ENCODE peak calls at places on chromosomes 7 and 10, in six cellular contexts. K is MCF 10A, S is H9, A is heart right ventricle, D is WTC11, P is HCT116. Q is an unnamed sample.

GRCh38 chr10:60414111-60414510 is 24.4 kb upstream of the ANK3 start:
- DNase-seq in S (no peak), K (no peak), A (no peak), D (no peak), P (no peak), Q (no peak)

GRCh38 chr10:191703-192518 is 56.7 kb downstream of the ZMYND11 start:
- DNase-seq in D (no peak), P (no peak), S (no peak), A (no peak), K (peak; percentile 55), Q (peak; percentile 49)

GRCh38 chr10:77478248-77478963 is 159.2 kb downstream of the KCNMA1 start:
- DNase-seq in A (no peak), K (no peak), D (no peak), P (no peak), S (no peak), Q (peak; percentile 79)

GRCh38 chr10:62019013-62019684 is 117.7 kb downstream of the ARID5B start:
- DNase-seq in K (no peak), A (no peak), P (no peak), D (no peak), S (no peak), Q (peak; percentile 93)

GRCh38 chr7:73512018-73512780 is 9.9 kb downstream of the BAZ1B start:
- DNase-seq in S (no peak), K (no peak), A (no peak), D (no peak), P (no peak), Q (no peak)

GRCh38 chr10:122295423-122295947 is 24.4 kb downstream of the BTBD16 start:
- DNase-seq in D (no peak), S (no peak), A (no peak), K (no peak), P (no peak), Q (peak; percentile 62)

GRCh38 chr7:19339512-19339911 is 194.3 kb upstream of the FERD3L start:
- DNase-seq in A (no peak), D (no peak), P (no peak), S (no peak), K (no peak), Q (no peak)

GRCh38 chr7:112201421-112201820 is 4.8 kb downstream of the DOCK4 start:
- DNase-seq in D (no peak), P (no peak), A (no peak), S (no peak), K (peak; percentile 68), Q (peak; percentile 86)

GRCh38 chr10:86376852-86377796 is 10.5 kb upstream of the GRID1 start:
- DNase-seq in K (peak; percentile 58), A (peak; percentile 56), P (peak; percentile 56), D (peak; percentile 95), S (peak; percentile 93), Q (peak; percentile 22)

GRCh38 chr7:84633-85020 is 107.7 kb upstream of the FAM20C start:
- DNase-seq in S (no peak), P (no peak), D (no peak), A (no peak), K (no peak), Q (no peak)

GRCh38 chr7:92402920-92403759 is 44.1 kb upstream of the GATAD1 start:
- DNase-seq in D (no peak), A (no peak), P (no peak), K (no peak), S (no peak), Q (peak; percentile 85)

DNA sequence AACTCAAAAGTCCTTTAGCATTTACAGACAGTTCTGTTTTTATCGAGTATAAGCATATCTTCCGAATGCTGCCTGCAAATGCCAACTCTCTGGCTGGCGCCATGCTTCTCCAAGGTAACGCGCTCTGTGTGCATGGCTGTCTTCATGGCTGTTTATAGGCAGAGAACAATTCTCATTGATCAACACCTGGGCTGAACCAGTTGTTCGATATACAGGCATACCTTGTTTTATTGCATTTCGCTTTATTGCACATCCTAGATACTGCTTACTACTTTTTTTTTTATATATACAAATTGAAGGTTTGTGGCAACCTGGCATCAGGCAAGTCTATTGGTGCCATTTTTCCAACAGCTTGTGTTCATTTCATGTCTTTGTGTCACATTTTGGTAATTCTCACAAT is 27.9 kb upstream of the ZNRF2 start:
- DNase-seq in D (no peak), K (no peak), S (no peak), A (no peak), P (no peak), Q (no peak)
- TF ChIP-seq CTCF in D (no peak), K (no peak), S (no peak), A (no peak), P (no peak), Q (no peak)

GRCh38 chr10:92826504-92826903 is 21.8 kb upstream of the EXOC6 start:
- DNase-seq in K (no peak), S (no peak), D (no peak), A (no peak), P (no peak), Q (no peak)

GRCh38 chr10:92822060-92822634 is 26.2 kb upstream of the EXOC6 start:
- DNase-seq in P (no peak), K (peak; percentile 70), D (no peak), A (no peak), S (no peak), Q (peak; percentile 89)

GRCh38 chr10:92826061-92826460 is 22.3 kb upstream of the EXOC6 start:
- DNase-seq in P (no peak), S (no peak), D (no peak), A (no peak), K (no peak), Q (no peak)

DNA sequence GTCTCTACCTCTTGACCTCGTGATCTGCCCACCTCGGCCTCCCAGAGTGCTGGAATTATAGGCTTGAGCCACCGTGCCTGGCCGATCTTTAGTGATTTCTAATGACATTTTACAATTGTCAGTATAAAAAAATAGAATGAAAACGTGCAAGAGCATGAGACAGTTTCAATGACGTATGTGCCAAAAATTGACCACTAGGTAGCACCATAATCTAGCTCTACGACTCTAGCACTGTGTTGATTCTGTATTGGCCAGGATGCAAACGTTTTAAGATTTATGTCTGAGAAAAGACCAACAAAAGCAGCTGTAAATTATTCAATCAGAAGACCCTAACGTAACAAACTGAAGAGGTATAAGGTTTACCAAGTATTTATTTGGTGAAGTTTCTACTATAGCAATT is 25.4 kb upstream of the EXOC6 start:
- DNase-seq in P (peak; percentile 41), K (peak; percentile 27), A (no peak), D (no peak), S (no peak), Q (no peak)
- TF ChIP-seq CTCF in P (peak; percentile 36), K (no peak), A (no peak), D (no peak), S (no peak), Q (no peak)

DNA sequence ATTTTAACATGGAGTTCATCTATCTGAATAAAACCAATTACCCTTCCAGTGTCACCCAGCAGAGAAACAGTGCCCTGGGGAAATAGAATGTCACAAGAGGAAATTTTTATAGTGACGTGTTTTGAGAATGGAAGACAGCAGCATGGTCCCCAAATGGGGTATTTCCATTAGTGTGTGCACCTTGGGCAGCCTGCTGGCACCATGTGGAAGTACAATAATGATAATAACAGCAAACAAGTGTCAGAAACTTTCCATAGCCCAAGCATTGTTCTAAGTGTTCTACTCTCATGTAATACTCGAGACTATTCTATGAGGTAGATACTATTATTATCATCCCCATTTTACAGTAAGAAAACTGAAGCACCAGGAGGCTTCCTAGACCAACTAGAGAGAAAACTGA is 2.2 kb upstream of the PDE1C start:
- DNase-seq in S (no peak), A (no peak), D (no peak), P (no peak), K (no peak), Q (no peak)
- TF ChIP-seq CTCF in S (peak; percentile 19), A (no peak), D (no peak), P (no peak), K (no peak), Q (no peak)

GRCh38 chr7:12637819-12638592 is 49.4 kb upstream of the ARL4A start:
- DNase-seq in P (no peak), K (no peak), D (no peak), A (peak; percentile 10), S (no peak), Q (no peak)

GRCh38 chr7:12641196-12641595 is 46.2 kb upstream of the ARL4A start:
- DNase-seq in A (no peak), S (no peak), K (no peak), P (no peak), D (no peak), Q (no peak)

GRCh38 chr7:12637328-12637727 is 50.1 kb upstream of the ARL4A start:
- DNase-seq in P (no peak), S (no peak), D (no peak), A (no peak), K (no peak), Q (no peak)

GRCh38 chr7:12640299-12641096 is 46.9 kb upstream of the ARL4A start:
- DNase-seq in D (no peak), S (no peak), K (no peak), P (no peak), A (no peak), Q (no peak)

GRCh38 chr7:12638851-12639467 is 48.5 kb upstream of the ARL4A start:
- DNase-seq in A (no peak), S (no peak), P (peak; percentile 36), K (peak; percentile 50), D (no peak), Q (peak; percentile 56)
- TF ChIP-seq CTCF in A (peak; percentile 66), S (peak; percentile 80), P (peak; percentile 33), K (peak; percentile 50), D (no peak), Q (peak; percentile 23)

GRCh38 chr7:2314209-2314955 is at the start of gene SNX8:
- DNase-seq in K (peak; percentile 82), A (peak; percentile 89), S (peak; percentile 95), P (peak; percentile 76), D (peak; percentile 98), Q (peak; percentile 79)
- TF ChIP-seq CTCF in K (no peak), A (no peak), S (peak; percentile 10), P (no peak), D (no peak), Q (no peak)

DNA sequence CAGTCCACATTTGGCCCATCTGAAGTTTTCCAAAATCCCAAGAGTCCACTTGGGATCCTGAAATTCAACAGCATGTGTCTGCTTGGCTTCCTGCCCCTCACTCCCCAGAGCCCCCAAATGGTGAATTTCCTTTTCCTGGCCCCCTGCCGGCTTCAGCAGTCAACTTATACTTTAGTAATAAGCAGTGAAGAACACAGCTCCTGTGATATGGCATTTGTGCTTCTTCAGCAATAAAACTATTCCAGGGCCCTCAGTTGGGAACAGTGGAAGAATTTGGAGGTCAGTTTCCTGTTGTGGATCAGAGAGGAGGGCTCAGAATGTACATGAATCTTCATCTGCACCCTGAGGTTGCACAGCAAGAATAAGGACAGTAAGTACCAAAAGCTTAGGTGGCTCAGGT is 51.0 kb downstream of the PRF1 start:
- DNase-seq in K (no peak), D (no peak), S (no peak), A (no peak), P (no peak), Q (no peak)
- TF ChIP-seq CTCF in K (no peak), D (no peak), S (no peak), A (no peak), P (no peak), Q (no peak)

Q was measured in bronchial epithelial cell.